ENCODE peak calls at places on chromosome 20, in four cellular contexts. Y is transverse colon, Z is sigmoid colon, N is fibroblast of lung. D is an unnamed sample. For H3K9me3, the result is how much of the 10 kb centered on the place peaks cover.

GRCh38 chr20:19291818-19292132 is 79.3 kb downstream of the SLC24A3 start:
- DNase-seq in Z (no peak), Y (no peak), N (no peak), D (no peak)

GRCh38 chr20:3408251-3408637 is 775 bp upstream of the DNAAF9 start:
- DNase-seq in Y (no peak), N (no peak), Z (no peak), D (no peak)

GRCh38 chr20:1861996-1862664 is 33.1 kb upstream of the SIRPA start:
- DNase-seq in N (no peak), Z (no peak), Y (no peak), D (no peak)

GRCh38 chr20:37511605-37512275 is 9.3 kb upstream of the NNAT start:
- DNase-seq in N (peak), Z (peak), Y (no peak), D (peak)

GRCh38 chr20:49313271-49313670 is 35.4 kb upstream of the ZNFX1 start:
- DNase-seq in Z (no peak), N (no peak), Y (no peak), D (no peak)

GRCh38 chr20:63574156-63574828 is at the start of gene HELZ2:
- DNase-seq in Z (peak), Y (peak), N (peak), D (peak)

GRCh38 chr20:45500022-45500421 is 15.4 kb downstream of the SPINT3 start:
- DNase-seq in Y (peak), N (no peak), Z (no peak), D (no peak)

GRCh38 chr20:16821211-16822089 is 73.3 kb downstream of the OTOR start:
- DNase-seq in Y (peak), Z (no peak), N (peak), D (peak)

DNA sequence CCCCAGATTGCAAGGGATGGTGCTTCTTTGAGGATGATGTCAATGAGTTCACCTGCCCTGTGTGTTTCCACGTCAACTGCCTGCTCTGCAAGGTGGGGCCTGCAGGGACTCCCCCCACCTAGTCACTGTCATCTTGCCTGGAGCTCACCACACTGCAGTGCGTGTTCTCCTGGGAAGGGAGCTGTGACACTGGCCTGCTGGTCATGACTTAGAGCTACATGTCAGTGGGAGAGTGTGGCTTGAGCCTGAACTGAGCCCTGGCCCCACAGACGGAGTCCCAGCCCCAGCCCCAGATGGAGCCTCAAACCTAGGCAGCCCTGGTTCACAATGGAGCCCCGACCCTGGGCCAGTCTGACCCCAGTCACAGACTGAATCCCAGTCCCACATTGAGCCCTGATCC is 19.3 kb downstream of the RBCK1 start:
- DNase-seq in Z (no peak), Y (no peak), N (no peak), D (no peak)
- H3K9me3 ChIP-seq in Z (under half), Y (under half), N (under half), D (under half)

GRCh38 chr20:53918949-53919361 is 151.4 kb downstream of the BCAS1 start:
- DNase-seq in Y (peak), Z (no peak), N (no peak), D (no peak)
- H3K9me3 ChIP-seq in Y (under half), Z (under half), N (under half), D (under half)

GRCh38 chr20:59821201-59821600 is 112.2 kb downstream of the SYCP2 start:
- DNase-seq in Z (no peak), Y (no peak), N (no peak), D (no peak)
- H3K9me3 ChIP-seq in Z (under half), Y (under half), N (under half), D (under half)

DNA sequence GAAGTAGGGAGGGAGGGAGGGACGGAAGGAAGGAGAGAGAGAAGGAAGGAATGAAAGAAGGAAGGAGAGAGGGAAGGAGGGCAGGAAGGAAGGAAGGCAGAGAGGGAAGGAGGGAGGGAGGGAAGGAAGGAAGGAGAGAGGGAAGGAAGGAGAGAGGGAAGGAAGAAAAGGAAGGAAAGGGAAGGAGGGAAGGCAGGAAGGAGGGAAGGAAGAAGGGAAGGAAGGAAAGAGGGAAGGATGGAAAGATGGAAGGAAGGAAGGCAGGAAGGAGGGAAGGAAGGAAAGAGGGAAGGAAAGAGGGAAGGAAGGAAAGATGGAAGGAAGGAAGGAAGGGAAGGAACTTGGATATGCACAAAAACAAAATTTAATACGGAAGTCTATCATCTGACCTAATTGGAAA is 844.5 kb upstream of the DEFB115 start:
- DNase-seq in N (no peak), Z (no peak), Y (no peak), D (no peak)
- H3K9me3 ChIP-seq in N (under half), Z (under half), Y (under half), D (under half)

GRCh38 chr20:56222945-56223344 is 25.6 kb upstream of the MC3R start:
- DNase-seq in Y (no peak), Z (no peak), N (no peak), D (no peak)
- H3K9me3 ChIP-seq in Y (under half), Z (under half), N (under half), D (under half)

D was measured in IMR-90.